ENCODE peak calls at places on chromosome 13, in eight cellular contexts. K is stimulated activated CD8-positive, alpha-beta memory T cell treated with anti-CD3 and anti-CD28 coated beads, Interleukin-7, amount 100 ng/mL, for 1 hour; U is stimulated activated CD4-positive, alpha-beta T cell treated with anti-CD3 and anti-CD28 coated beads, Interleukin-2, amount 100 ng/mL, for 48 hours; Z is T-helper 2 cell; G is NCI-H1105; I is hypothalamus; N is CD4-positive, alpha-beta T cell; B is left ventricle myocardium superior. H is an unnamed sample.

GRCh38 chr13:98482476-98483444 is 94.1 kb downstream of the STK24 start:
- DNase-seq in K (no peak), I (peak; percentile 21), N (no peak), U (no peak), G (no peak), Z (no peak), B (peak; percentile 89), H (peak; percentile 67)

GRCh38 chr13:31878955-31879354 is 139.6 kb downstream of the RXFP2 start:
- DNase-seq in B (no peak), K (no peak), N (no peak), I (no peak), G (peak; percentile 18), Z (no peak), U (no peak), H (no peak)

GRCh38 chr13:74708629-74709028 is 574.4 kb upstream of the KLF12 start:
- DNase-seq in Z (no peak), I (no peak), K (no peak), N (no peak), U (no peak), B (no peak), G (no peak), H (no peak)

GRCh38 chr13:112114391-112114790 is 47.4 kb downstream of the SOX1 start:
- DNase-seq in K (no peak), I (no peak), G (no peak), B (no peak), N (no peak), U (no peak), Z (no peak), H (no peak)

GRCh38 chr13:26052136-26052736 is 420 bp upstream of the SHISA2 start:
- DNase-seq in I (no peak), U (no peak), Z (no peak), K (no peak), N (no peak), G (no peak), B (no peak), H (no peak)

GRCh38 chr13:45683701-45684100 is 18.4 kb upstream of the CBY2 start:
- DNase-seq in Z (no peak), I (no peak), B (no peak), G (no peak), K (no peak), N (no peak), U (no peak), H (no peak)

GRCh38 chr13:33257786-33258185 is 27.8 kb downstream of the STARD13 start:
- DNase-seq in I (no peak), G (no peak), U (no peak), N (no peak), Z (no peak), B (no peak), K (no peak), H (no peak)

GRCh38 chr13:31011193-31011860 is 78.9 kb downstream of the TEX26 start:
- DNase-seq in U (no peak), I (no peak), Z (no peak), K (no peak), B (no peak), G (no peak), N (no peak), H (no peak)

GRCh38 chr13:105814219-105814901 is 721.1 kb downstream of the EFNB2 start:
- DNase-seq in B (no peak), K (no peak), Z (no peak), U (no peak), G (peak; percentile 85), I (no peak), N (no peak), H (peak; percentile 95)

GRCh38 chr13:114080739-114081561 is 51.5 kb downstream of the RASA3 start:
- DNase-seq in U (no peak), I (no peak), B (no peak), Z (no peak), K (no peak), N (no peak), G (no peak), H (no peak)

GRCh38 chr13:97659602-97660001 is 225.6 kb downstream of the RAP2A start:
- DNase-seq in K (no peak), Z (no peak), U (no peak), N (no peak), G (no peak), B (no peak), I (no peak), H (no peak)

GRCh38 chr13:51003642-51004041 is 94.1 kb downstream of the RNASEH2B start:
- DNase-seq in B (no peak), N (no peak), K (no peak), G (no peak), Z (no peak), U (no peak), I (no peak), H (no peak)

GRCh38 chr13:113886561-113887112 is 22.8 kb upstream of the GAS6 start:
- DNase-seq in K (no peak), G (no peak), Z (no peak), N (no peak), I (no peak), U (no peak), B (no peak), H (no peak)

GRCh38 chr13:72163671-72164070 is 296.7 kb upstream of the DACH1 start:
- DNase-seq in N (no peak), U (no peak), B (no peak), Z (no peak), I (no peak), K (no peak), G (no peak), H (peak; percentile 35)

GRCh38 chr13:93305886-93306285 is 79.3 kb downstream of the GPC6 start:
- DNase-seq in U (no peak), Z (no peak), B (no peak), N (no peak), G (no peak), I (no peak), K (no peak), H (no peak)

GRCh38 chr13:44259045-44260042 is 114.3 kb upstream of the SERP2 start:
- DNase-seq in B (no peak), G (no peak), I (no peak), K (peak; percentile 40), Z (peak; percentile 20), U (peak; percentile 66), N (peak; percentile 46), H (peak; percentile 19)

GRCh38 chr13:27353166-27353583 is 71.2 kb upstream of the GTF3A start:
- DNase-seq in Z (no peak), N (no peak), B (no peak), G (no peak), I (no peak), U (peak; percentile 35), K (no peak), H (no peak)

GRCh38 chr13:113452942-113453901 is at the start of gene ADPRHL1:
- DNase-seq in I (no peak), N (no peak), U (no peak), K (no peak), G (peak; percentile 6), Z (no peak), B (peak; percentile 76), H (no peak)

H was measured in mammary epithelial cell.